ENCODE peak calls at places on chromosomes 3 and 15, in five cellular contexts. U, X, P, H and M are unnamed samples.

GRCh38 chr15:101120961-101121360 is 130.9 kb downstream of the CHSY1 start:
- DNase-seq in X (no peak), H (no peak), P (no peak), U (no peak), M (no peak)

GRCh38 chr3:187994221-187995085 is 159.5 kb upstream of the LPP start:
- DNase-seq in H (peak), P (no peak), U (no peak), X (no peak), M (no peak)

GRCh38 chr15:63502137-63502801 is 2.1 kb upstream of the USP3 start:
- DNase-seq in X (no peak), U (peak), H (no peak), P (peak), M (peak)

GRCh38 chr3:175311404-175311803 is 452.3 kb downstream of the NAALADL2 start:
- DNase-seq in P (no peak), H (no peak), U (no peak), X (no peak), M (no peak)

GRCh38 chr3:179652467-179653105 is at the start of gene USP13:
- DNase-seq in H (peak), P (peak), X (peak), U (peak), M (peak)

GRCh38 chr3:126207166-126207565 is 26.8 kb upstream of the ALDH1L1 start:
- DNase-seq in P (no peak), H (no peak), X (no peak), U (no peak), M (no peak)

GRCh38 chr3:39290255-39290654 is 10.4 kb upstream of the CX3CR1 start:
- DNase-seq in X (no peak), H (peak), U (no peak), P (no peak), M (no peak)

GRCh38 chr3:76352069-76352847 is 566.9 kb upstream of the ZNF717 start:
- DNase-seq in U (no peak), H (no peak), X (no peak), P (no peak), M (no peak)

GRCh38 chr15:85284497-85284896 is 95.9 kb upstream of the AKAP13 start:
- DNase-seq in U (no peak), P (no peak), H (no peak), X (no peak), M (no peak)

GRCh38 chr15:62505761-62506160 is 340.7 kb upstream of the C2CD4B start:
- DNase-seq in P (no peak), U (no peak), H (no peak), X (no peak), M (no peak)

GRCh38 chr15:88623061-88623460 is 1.9 kb downstream of the AEN start:
- DNase-seq in H (peak), P (no peak), U (peak), X (no peak), M (no peak)

GRCh38 chr15:60255390-60255789 is 142.4 kb downstream of the ANXA2 start:
- DNase-seq in P (no peak), U (peak), X (no peak), H (peak), M (no peak)

GRCh38 chr3:15610083-15610482 is 8.5 kb downstream of the BTD start:
- DNase-seq in H (peak), X (no peak), P (peak), U (no peak), M (no peak)

GRCh38 chr15:76059320-76060097 is at the start of gene TMEM266:
- DNase-seq in P (peak), U (peak), H (no peak), X (peak), M (peak)

GRCh38 chr3:189974372-189974771 is 146.3 kb downstream of the P3H2 start:
- DNase-seq in U (no peak), H (no peak), P (no peak), X (no peak), M (no peak)

GRCh38 chr3:69322110-69322509 is 63.8 kb downstream of the FRMD4B start:
- DNase-seq in P (no peak), X (no peak), U (no peak), H (no peak), M (no peak)

GRCh38 chr15:41921167-41921566 is 27.3 kb upstream of the SPTBN5 start:
- DNase-seq in H (no peak), X (no peak), U (no peak), P (no peak), M (no peak)

GRCh38 chr3:98109789-98110188 is 20.7 kb upstream of the OR5H1 start:
- DNase-seq in X (no peak), U (no peak), P (no peak), H (no peak), M (no peak)

GRCh38 chr15:62138124-62138523 is 27.0 kb downstream of the C2CD4B start:
- DNase-seq in U (no peak), P (no peak), H (peak), X (no peak), M (no peak)

GRCh38 chr15:70318996-70319465 is 221.3 kb upstream of the TLE3 start:
- DNase-seq in U (no peak), H (peak), P (no peak), X (no peak), M (no peak)

GRCh38 chr15:51938286-51938685 is 33.3 kb downstream of the LEO1 start:
- DNase-seq in X (no peak), H (no peak), U (no peak), P (no peak), M (no peak)
- H3K4me3 ChIP-seq in X (no peak), H (no peak), U (no peak), P (no peak), M (no peak)

GRCh38 chr3:185309309-185309708 is 53.6 kb upstream of the MAP3K13 start:
- DNase-seq in H (no peak), P (no peak), U (no peak), X (no peak), M (no peak)
- TF ChIP-seq CTCF in H (no peak), P (no peak), U (no peak), X (no peak), M (no peak)

DNA sequence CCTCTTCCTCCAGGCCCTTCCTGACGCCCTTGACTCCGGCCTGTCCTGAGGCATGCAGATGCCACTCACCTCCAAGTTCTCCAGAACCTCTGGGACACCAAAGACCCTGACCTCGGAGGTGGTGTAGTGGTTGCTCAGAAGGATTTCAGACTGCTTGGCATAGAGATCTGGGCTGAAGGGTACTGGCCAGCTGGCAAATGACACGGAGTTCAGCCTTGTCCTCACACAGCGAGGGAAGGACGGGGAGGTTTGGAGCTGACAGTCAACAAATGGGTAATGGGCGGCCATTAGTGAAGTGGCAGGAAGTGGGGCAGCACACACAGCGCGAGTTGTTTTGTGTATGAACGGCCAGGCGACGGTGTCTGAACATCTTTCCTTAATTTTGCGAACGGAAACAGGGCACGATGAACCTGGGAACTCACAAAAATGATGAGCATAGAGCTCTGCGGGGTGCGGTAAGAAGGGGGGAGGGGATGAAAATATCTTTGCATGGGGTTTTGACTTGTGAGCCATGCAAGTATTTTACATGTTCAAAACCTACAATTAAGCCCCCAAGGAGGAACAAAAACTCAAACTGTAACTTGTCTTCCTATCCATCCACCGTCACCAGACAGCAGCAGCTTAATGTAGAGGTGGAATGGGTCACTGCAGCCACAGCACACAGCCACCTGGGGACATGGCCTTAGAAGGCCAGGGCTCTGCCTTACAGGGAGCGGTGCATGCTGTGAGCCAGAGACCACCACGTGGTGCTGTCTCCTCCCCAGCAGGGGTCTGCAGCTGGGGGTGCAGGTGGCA is 43.6 kb upstream of the RPL32 start:
- DNase-seq in U (no peak), X (no peak), P (no peak), H (no peak), M (no peak)
- H3K27ac ChIP-seq in U (no peak), X (no peak), P (peak), H (no peak), M (no peak)

GRCh38 chr15:39587291-39587909 is 6.5 kb downstream of the THBS1 start:
- DNase-seq in U (no peak), P (no peak), X (no peak), H (no peak), M (no peak)
- H3K4me3 ChIP-seq in U (no peak), P (peak), X (no peak), H (no peak), M (no peak)

DNA sequence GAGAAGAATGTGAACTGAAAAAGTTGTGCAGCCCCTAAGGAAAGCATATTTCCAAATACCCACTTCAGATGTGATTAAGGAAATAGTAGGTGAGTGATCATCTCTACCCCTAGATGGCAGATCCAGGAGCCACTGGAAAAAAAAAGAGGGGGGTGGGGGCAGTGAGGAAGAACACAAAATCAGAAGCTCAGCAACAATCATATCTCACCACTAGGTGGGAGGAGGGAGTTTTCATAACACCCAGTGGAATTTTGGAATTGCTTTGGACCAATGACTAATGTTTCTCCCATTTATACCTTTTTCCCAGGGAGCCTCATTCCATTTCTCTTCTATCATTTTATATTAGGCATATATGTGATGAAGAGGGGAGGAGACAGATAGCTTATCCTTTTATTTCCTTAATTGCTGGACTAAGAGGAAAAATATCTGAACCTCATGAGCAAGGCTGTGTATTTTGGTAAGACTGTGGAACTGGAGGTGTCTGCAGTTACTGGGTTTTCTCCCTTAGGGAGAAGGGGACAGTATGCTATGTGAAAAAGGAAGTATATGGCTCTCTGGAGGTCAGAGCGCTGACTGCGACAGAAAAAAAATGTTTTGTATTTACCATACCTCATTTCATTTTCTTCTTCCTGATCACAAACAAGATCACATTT is 363.4 kb downstream of the GAP43 start:
- DNase-seq in X (no peak), P (no peak), H (peak), U (no peak), M (no peak)
- TF ChIP-seq CTCF in X (no peak), P (no peak), H (peak), U (peak), M (no peak)

GRCh38 chr3:24165583-24165982 is 220.5 kb downstream of the NR1D2 start:
- DNase-seq in P (no peak), H (no peak), X (no peak), U (no peak), M (no peak)

GRCh38 chr3:24166518-24166917 is 221.4 kb downstream of the NR1D2 start:
- DNase-seq in X (no peak), P (no peak), H (no peak), U (no peak), M (no peak)

GRCh38 chr3:24161841-24162240 is 216.8 kb downstream of the NR1D2 start:
- DNase-seq in P (no peak), X (no peak), H (no peak), U (peak), M (no peak)

GRCh38 chr3:24167468-24167867 is 222.4 kb downstream of the NR1D2 start:
- DNase-seq in U (no peak), X (no peak), P (no peak), H (no peak), M (no peak)

GRCh38 chr3:24164967-24165366 is 219.9 kb downstream of the NR1D2 start:
- DNase-seq in H (no peak), P (no peak), X (no peak), U (no peak), M (no peak)
- H3K27ac ChIP-seq in H (no peak), P (no peak), X (no peak), U (no peak), M (no peak)